ENCODE peak calls at places on chromosomes 11 and 22, in seven cellular contexts. Y, D, I, E, V, F and Z are unnamed samples.

GRCh38 chr11:3077174-3077839 is 20.1 kb upstream of the CARS1 start:
- DNase-seq in Y (no peak), D (no peak), I (no peak), E (no peak), V (no peak), F (no peak), Z (no peak)

GRCh38 chr11:43579171-43579918 is 101.2 kb upstream of the HSD17B12 start:
- DNase-seq in Y (no peak), D (no peak), I (peak; percentile 64), E (no peak), V (no peak), F (no peak), Z (no peak)

GRCh38 chr11:67391304-67392181 is at the start of gene RAD9A:
- DNase-seq in Y (peak; percentile 97), D (peak; percentile 97), I (peak; percentile 89), E (peak; percentile 36), V (peak; percentile 89), F (peak; percentile 98), Z (peak; percentile 97)

GRCh38 chr11:44301856-44302231 is 8.1 kb downstream of the ALX4 start:
- DNase-seq in Y (no peak), D (no peak), I (peak; percentile 44), E (no peak), V (no peak), F (peak; percentile 44), Z (no peak)

GRCh38 chr11:103890654-103891053 is 145.8 kb upstream of the DDI1 start:
- DNase-seq in Y (no peak), D (no peak), I (no peak), E (no peak), V (no peak), F (no peak), Z (no peak)

GRCh38 chr11:119759324-119759723 is 30.3 kb upstream of the NECTIN1 start:
- DNase-seq in Y (no peak), D (no peak), I (peak; percentile 70), E (no peak), V (no peak), F (no peak), Z (no peak)

GRCh38 chr11:27860811-27861210 is 160.6 kb upstream of the BDNF start:
- DNase-seq in Y (no peak), D (no peak), I (no peak), E (no peak), V (no peak), F (no peak), Z (no peak)

GRCh38 chr22:30104501-30105156 is 24.4 kb downstream of the HORMAD2 start:
- DNase-seq in Y (no peak), D (no peak), I (no peak), E (no peak), V (no peak), F (no peak), Z (no peak)

GRCh38 chr11:71192629-71193028 is 59.7 kb downstream of the SHANK2 start:
- DNase-seq in Y (no peak), D (no peak), I (no peak), E (no peak), V (no peak), F (no peak), Z (no peak)

GRCh38 chr11:3826721-3827120 is 14.0 kb downstream of the RHOG start:
- DNase-seq in Y (no peak), D (no peak), I (no peak), E (no peak), V (no peak), F (no peak), Z (no peak)

GRCh38 chr22:30380011-30380410 is 7.2 kb downstream of the RNF215 start:
- DNase-seq in Y (no peak), D (no peak), I (no peak), E (no peak), V (no peak), F (no peak), Z (no peak)

GRCh38 chr22:27556371-27556770 is 245.2 kb downstream of the MN1 start:
- DNase-seq in Y (no peak), D (no peak), I (no peak), E (no peak), V (no peak), F (no peak), Z (no peak)

GRCh38 chr11:11567862-11568650 is 53.7 kb downstream of the GALNT18 start:
- DNase-seq in Y (no peak), D (no peak), I (peak; percentile 83), E (no peak), V (no peak), F (peak; percentile 88), Z (no peak)

GRCh38 chr11:120780239-120780638 is 243.7 kb upstream of the TBCEL start:
- DNase-seq in Y (no peak), D (no peak), I (no peak), E (peak; percentile 24), V (no peak), F (no peak), Z (no peak)

GRCh38 chr11:83681045-83681781 is 395.0 kb upstream of the CCDC90B start:
- DNase-seq in Y (no peak), D (no peak), I (peak; percentile 6), E (no peak), V (no peak), F (no peak), Z (no peak)

GRCh38 chr11:83682645-83682973 is 396.4 kb upstream of the CCDC90B start:
- DNase-seq in Y (no peak), D (no peak), I (no peak), E (no peak), V (no peak), F (no peak), Z (no peak)

GRCh38 chr11:83681944-83682644 is 395.9 kb upstream of the CCDC90B start:
- DNase-seq in Y (no peak), D (no peak), I (no peak), E (no peak), V (no peak), F (no peak), Z (no peak)

GRCh38 chr11:83685730-83686129 is 399.6 kb upstream of the CCDC90B start:
- DNase-seq in Y (no peak), D (no peak), I (no peak), E (no peak), V (no peak), F (no peak), Z (no peak)

DNA sequence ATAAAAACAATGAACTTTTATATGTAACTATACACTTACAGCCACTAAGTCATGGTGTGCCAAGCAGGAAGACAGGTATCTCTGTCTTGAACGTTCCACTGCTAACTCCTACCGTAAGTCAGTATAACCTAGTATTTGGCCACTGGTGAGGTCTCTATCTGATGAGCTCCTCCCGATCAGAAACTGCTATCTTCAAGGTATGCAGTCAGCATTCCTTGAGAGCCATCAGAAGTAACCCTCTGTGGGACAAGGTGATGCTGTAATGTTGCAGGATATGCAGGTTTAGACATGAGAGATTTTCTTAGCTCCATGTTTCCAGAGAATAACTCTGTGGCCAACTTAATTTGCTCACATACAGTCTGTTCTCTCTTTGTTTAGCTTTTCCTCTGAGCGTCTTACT is 397.9 kb upstream of the CCDC90B start:
- DNase-seq in Y (no peak), D (no peak), I (no peak), E (no peak), V (no peak), F (no peak), Z (no peak)
- H3K4me1 ChIP-seq in Y (no peaks in the 10 kb centered on the region), D (no peaks in the 10 kb centered on the region), I (no peaks in the 10 kb centered on the region), E (no peaks in the 10 kb centered on the region), V (no peaks in the 10 kb centered on the region), F (no peaks in the 10 kb centered on the region), Z (no peaks in the 10 kb centered on the region)

GRCh38 chr11:95515379-95515778 is 274.2 kb downstream of the FAM76B start:
- DNase-seq in Y (no peak), D (no peak), I (no peak), E (no peak), V (no peak), F (no peak), Z (no peak)

GRCh38 chr11:95512682-95513081 is 276.9 kb downstream of the FAM76B start:
- DNase-seq in Y (no peak), D (peak; percentile 34), I (peak; percentile 80), E (no peak), V (no peak), F (peak; percentile 89), Z (peak; percentile 52)

GRCh38 chr11:95514386-95515145 is 275.0 kb downstream of the FAM76B start:
- DNase-seq in Y (no peak), D (no peak), I (peak; percentile 66), E (no peak), V (no peak), F (no peak), Z (no peak)

GRCh38 chr11:95508219-95508880 is 277.3 kb upstream of the SESN3 start:
- DNase-seq in Y (no peak), D (no peak), I (no peak), E (no peak), V (no peak), F (no peak), Z (no peak)

DNA sequence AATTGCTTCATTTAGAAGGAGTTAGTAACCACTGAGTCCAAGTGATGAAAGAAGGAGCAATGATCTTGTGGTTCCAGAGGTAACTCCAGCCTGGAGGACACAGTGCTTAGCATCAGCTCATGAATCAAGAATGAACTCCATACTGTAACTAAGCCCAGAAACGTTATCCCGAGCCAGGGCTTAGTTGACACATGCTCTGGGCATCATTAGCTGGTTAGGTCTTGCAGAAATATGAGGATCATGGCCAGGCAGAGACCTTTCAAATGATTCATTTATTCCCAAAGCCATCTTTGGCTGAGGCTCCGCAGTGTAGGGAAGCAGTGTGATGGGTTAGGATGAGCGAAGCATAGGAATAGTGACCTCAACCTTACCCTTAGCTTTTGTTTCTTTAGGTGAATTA is 277.4 kb downstream of the FAM76B start:
- DNase-seq in Y (no peak), D (peak; percentile 25), I (peak; percentile 90), E (no peak), V (no peak), F (peak; percentile 76), Z (no peak)
- H3K4me3 ChIP-seq in Y (no peak overlapping the region), D (no peak overlapping the region), I (no peak overlapping the region), E (no peak overlapping the region), V (no peak overlapping the region), F (no peak overlapping the region), Z (no peak overlapping the region)

DNA sequence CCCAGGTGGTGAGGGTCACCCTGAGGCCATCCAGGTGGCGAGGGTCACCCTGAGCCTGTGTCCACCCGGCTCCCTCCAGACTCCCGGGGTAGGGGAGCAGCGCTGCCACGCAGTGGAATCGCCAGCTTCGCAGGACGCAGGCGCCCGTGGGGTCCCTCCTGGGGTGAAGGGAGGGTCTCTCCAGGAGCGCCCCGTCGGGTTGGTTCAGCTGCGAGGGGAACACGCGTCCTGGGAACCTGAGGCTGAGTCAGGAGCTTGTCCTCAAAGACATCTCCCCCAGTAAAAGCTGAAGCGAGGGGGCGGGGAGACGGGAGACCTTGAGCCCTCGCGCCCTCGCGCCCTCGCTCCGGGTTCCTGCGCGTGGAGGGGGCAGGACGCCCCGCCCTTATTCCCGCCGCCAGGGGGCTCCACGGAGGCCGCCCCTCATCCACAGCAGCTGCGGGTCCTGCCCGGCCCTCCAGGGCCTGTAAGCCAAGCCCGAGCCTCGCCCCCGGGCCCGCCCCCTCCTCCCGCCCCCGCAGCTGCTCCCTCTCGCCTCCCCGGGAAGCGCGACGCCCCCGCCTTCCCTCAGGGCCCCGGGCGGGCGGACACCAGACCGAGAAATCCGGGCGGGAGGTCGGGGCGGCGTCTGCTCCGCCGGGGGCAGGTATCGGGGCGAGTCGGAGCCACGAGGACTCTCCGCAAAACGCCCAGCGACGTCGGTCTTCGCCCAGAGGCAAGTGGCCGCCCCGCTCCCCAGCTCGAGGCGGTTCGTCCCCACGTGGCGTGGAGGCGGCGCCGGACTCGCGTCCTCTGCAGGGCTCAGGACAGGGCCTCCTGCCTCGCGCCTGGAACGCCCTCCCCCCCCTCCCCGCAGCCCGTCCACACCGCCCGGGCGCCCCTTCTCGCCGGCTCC is 22.8 kb downstream of the PIM3 start:
- DNase-seq in Y (peak; percentile 52), D (no peak), I (no peak), E (no peak), V (no peak), F (no peak), Z (peak; percentile 33)
- TF ChIP-seq CTCF in Y (peak; percentile 52), D (peak; percentile 39), I (no peak), E (peak; percentile 46), V (peak; percentile 46), F (no peak), Z (no peak)

GRCh38 chr11:89016214-89016613 is 49.6 kb downstream of the GRM5 start:
- DNase-seq in Y (no peak), D (no peak), I (no peak), E (no peak), V (no peak), F (no peak), Z (no peak)
- H3K4me1 ChIP-seq in Y (no peaks in the 10 kb centered on the region), D (no peaks in the 10 kb centered on the region), I (no peaks in the 10 kb centered on the region), E (no peaks in the 10 kb centered on the region), V (no peaks in the 10 kb centered on the region), F (no peaks in the 10 kb centered on the region), Z (no peaks in the 10 kb centered on the region)